ENCODE peak calls at places on chromosome 13, in eight cellular contexts. E is uterus; H is gastrocnemius medialis; A is fibroblast of the aortic adventitia; X is CD8-positive, alpha-beta memory T cell; M is MM.1S; R is fibroblast of villous mesenchyme; D is HL-60. W is an unnamed sample.

GRCh38 chr13:32409561-32410440 is 18.1 kb downstream of the N4BP2L1 start:
- DNase-seq in E (peak), H (peak), A (peak), X (no peak), M (no peak), R (peak), D (no peak), W (no peak)

GRCh38 chr13:37168922-37169321 is 63.5 kb upstream of the CSNK1A1L start:
- DNase-seq in E (no peak), H (no peak), A (no peak), X (no peak), M (no peak), R (no peak), D (no peak), W (no peak)

GRCh38 chr13:112073245-112074138 is 6.5 kb downstream of the SOX1 start:
- DNase-seq in E (no peak), H (no peak), A (no peak), X (no peak), M (no peak), R (no peak), D (no peak), W (no peak)

GRCh38 chr13:21913010-21913409 is 242.1 kb downstream of the FGF9 start:
- DNase-seq in E (no peak), H (no peak), A (no peak), X (no peak), M (no peak), R (no peak), D (no peak), W (no peak)

GRCh38 chr13:98299954-98300350 is 122.9 kb upstream of the RNF113B start:
- DNase-seq in E (no peak), H (no peak), A (peak), X (no peak), M (no peak), R (peak), D (no peak), W (no peak)

GRCh38 chr13:114077121-114077937 is 55.1 kb downstream of the RASA3 start:
- DNase-seq in E (peak), H (peak), A (no peak), X (no peak), M (no peak), R (no peak), D (no peak), W (no peak)

GRCh38 chr13:44274838-44275237 is 98.8 kb upstream of the SERP2 start:
- DNase-seq in E (peak), H (no peak), A (peak), X (peak), M (no peak), R (peak), D (no peak), W (no peak)

GRCh38 chr13:26497991-26498423 is 59.5 kb upstream of the WASF3 start:
- DNase-seq in E (no peak), H (no peak), A (peak), X (no peak), M (no peak), R (peak), D (no peak), W (no peak)

GRCh38 chr13:52884429-52884828 is 36.0 kb upstream of the PCDH8 start:
- DNase-seq in E (no peak), H (no peak), A (no peak), X (no peak), M (no peak), R (no peak), D (no peak), W (no peak)

GRCh38 chr13:107209811-107210210 is 641.9 kb upstream of the ARGLU1 start:
- DNase-seq in E (no peak), H (no peak), A (peak), X (no peak), M (no peak), R (peak), D (no peak), W (no peak)

GRCh38 chr13:93190006-93190405 is 36.6 kb upstream of the GPC6 start:
- DNase-seq in E (no peak), H (no peak), A (no peak), X (no peak), M (peak), R (no peak), D (no peak), W (no peak)

DNA sequence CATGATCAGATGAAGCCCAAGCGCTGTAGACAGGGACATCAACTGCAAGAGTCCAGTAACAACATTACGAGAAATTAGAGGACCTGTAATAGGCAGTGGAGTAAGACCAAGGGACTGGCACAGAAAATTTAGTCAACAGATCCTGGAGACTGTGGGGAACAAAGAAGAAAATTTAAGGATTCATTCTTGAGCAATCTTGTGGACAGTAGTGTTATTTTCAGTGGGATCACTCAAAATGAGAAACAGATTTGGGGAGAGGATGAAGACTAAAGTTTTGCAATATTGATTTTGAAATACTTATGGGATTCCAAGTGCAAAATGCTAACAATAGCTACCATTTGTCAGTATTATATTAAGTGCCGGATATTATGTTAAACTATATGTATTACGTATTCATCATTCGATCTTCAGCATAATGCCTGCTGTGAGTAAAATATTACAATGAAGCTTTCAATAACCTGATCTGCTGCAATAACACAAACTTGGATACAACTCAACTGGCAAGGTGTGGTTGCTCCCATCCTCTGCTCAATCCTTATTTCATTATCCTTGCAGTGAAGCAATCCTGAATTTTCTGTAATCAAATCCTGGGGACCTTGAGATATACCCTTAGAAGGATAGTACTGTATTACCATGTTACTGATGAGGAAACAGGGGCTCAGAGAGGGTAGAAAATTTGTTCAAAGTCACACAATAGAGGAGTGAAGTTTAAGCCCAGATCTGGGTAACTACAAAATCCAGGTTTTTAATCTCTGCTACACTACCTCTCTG is 84.2 kb downstream of the SACS start:
- DNase-seq in E (no peak), H (no peak), A (peak), X (no peak), M (no peak), R (peak), D (no peak), W (no peak)
- H3K4me3 ChIP-seq in E (no peak), H (no peak), A (no peak), X (no peak), M (no peak), R (no peak), D (no peak), W (no peak)

GRCh38 chr13:46171223-46171622 is 10.8 kb downstream of the LCP1 start:
- DNase-seq in E (no peak), H (no peak), A (no peak), X (no peak), M (no peak), R (no peak), D (peak), W (no peak)
- H3K4me3 ChIP-seq in E (no peak), H (no peak), A (no peak), X (peak), M (no peak), R (no peak), D (peak), W (no peak)

GRCh38 chr13:31248361-31248760 is 48.6 kb downstream of the B3GLCT start:
- DNase-seq in E (no peak), H (no peak), A (no peak), X (no peak), M (no peak), R (no peak), D (no peak), W (no peak)
- H3K4me3 ChIP-seq in E (no peak), H (no peak), A (no peak), X (no peak), M (no peak), R (no peak), D (no peak), W (no peak)

GRCh38 chr13:23161176-23161825 is 19.5 kb upstream of the SGCG start:
- DNase-seq in E (no peak), H (no peak), A (peak), X (no peak), M (no peak), R (no peak), D (no peak), W (no peak)

GRCh38 chr13:23159587-23160240 is 21.1 kb upstream of the SGCG start:
- DNase-seq in E (no peak), H (no peak), A (no peak), X (no peak), M (no peak), R (no peak), D (no peak), W (no peak)

GRCh38 chr13:23159205-23159586 is 21.6 kb upstream of the SGCG start:
- DNase-seq in E (no peak), H (no peak), A (peak), X (no peak), M (peak), R (peak), D (peak), W (peak)

DNA sequence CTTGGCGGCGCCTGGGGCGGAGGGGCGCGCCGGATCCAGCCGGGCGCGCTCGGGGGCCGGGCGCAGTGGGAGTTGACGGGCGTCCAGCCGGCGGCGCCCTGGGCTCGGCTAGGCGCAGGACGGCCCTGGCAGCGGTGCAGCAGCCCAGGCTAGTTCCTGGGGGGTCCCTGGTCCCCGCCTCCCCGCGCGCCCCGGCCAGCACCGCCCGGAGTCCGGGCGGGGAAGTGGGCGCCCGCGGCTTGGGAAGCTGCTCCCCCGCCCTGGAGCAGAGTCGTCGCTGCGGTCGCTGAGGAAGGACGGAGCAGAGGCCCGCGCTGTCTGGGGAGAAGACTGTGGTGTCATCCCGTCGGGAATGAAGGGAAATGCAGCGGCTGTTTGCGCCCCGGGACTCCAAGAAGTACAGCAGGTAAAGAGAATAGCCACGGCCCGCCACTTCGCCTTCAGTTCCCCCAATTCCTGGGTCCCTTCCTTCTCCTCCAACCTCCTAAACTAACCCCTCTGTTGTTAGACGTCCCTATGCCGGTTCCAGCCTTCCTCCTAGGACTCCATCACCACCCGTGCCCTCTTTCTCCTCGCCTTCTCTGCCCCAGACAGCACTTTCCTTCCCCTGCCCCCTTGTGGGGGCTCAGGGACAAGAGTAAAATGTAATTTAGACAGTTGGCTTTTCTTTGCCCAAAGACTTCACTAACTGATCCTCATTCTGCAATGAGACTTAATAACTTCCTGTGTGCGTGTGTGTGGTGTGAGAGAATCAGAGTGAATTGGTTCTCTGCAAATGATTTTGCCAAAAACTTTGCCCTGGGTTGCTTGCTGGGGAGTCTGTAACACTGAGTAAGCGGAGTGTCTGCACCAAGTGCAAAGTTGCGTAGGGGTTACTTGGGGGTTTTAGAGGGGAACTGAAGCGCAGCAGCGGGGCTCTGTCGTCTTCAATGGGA is 20.3 kb upstream of the SGCG start:
- DNase-seq in E (no peak), H (no peak), A (no peak), X (no peak), M (no peak), R (no peak), D (no peak), W (no peak)
- H3K4me3 ChIP-seq in E (no peak), H (peak), A (no peak), X (no peak), M (no peak), R (no peak), D (peak), W (peak)

GRCh38 chr13:60398949-60399589 is 2.0 kb downstream of the TDRD3 start:
- DNase-seq in E (no peak), H (no peak), A (peak), X (no peak), M (no peak), R (peak), D (no peak), W (no peak)
- H3K4me3 ChIP-seq in E (no peak), H (peak), A (peak), X (no peak), M (no peak), R (peak), D (no peak), W (no peak)

GRCh38 chr13:91174886-91175501 is 172.5 kb upstream of the MIR17HG start:
- DNase-seq in E (no peak), H (no peak), A (no peak), X (no peak), M (no peak), R (no peak), D (no peak), W (no peak)
- H3K4me3 ChIP-seq in E (no peak), H (no peak), A (no peak), X (no peak), M (no peak), R (peak), D (no peak), W (peak)

DNA sequence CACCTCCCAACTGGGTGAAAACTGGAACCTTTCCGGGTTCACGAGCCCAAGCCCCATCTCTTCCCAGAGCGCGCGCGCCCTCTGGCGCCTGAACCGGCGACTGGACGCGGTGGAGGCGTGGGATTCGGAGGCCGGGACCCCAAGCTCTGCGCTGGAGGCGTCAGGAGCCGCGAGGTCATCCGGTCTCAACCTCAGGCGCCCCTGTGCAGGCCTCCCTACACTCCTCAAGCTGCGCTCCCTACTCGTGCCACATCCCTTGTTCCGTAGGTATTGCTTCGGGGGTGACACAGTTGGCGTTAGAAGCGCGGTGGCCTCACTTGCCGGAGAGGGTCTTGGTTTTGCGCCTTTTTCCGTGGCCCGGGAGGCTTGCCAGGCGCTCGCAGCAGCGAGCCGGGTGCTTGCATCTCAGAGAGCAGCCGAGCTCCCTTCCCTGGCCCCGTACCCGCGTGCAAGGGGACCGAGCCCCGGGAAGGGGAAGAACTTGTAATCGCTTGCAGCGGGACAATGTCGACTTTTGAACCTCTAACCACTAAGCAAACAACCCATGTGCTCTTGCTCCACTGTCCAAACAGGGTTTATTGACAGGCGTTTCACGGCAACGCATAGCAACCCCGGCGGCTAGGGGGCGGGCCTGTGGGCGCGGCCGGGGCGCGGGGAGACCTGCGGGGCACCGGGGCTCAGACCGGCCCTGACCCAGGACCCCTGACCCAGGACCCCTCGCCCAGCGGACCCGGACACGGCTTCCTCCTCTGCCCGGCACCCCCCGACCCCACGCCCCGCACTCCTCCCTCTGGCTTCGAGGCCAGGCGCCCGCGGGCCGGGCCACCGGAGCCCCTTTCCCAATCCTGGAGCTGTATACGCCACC is 8.5 kb downstream of the CDX2 start:
- DNase-seq in E (no peak), H (no peak), A (no peak), X (no peak), M (peak), R (peak), D (peak), W (no peak)
- H3K4me3 ChIP-seq in E (no peak), H (peak), A (no peak), X (no peak), M (no peak), R (peak), D (peak), W (peak)

GRCh38 chr13:42379241-42379640 is 107.3 kb downstream of the AKAP11 start:
- DNase-seq in E (no peak), H (no peak), A (no peak), X (no peak), M (no peak), R (no peak), D (no peak), W (no peak)

GRCh38 chr13:42381165-42381425 is 109.1 kb downstream of the AKAP11 start:
- DNase-seq in E (no peak), H (no peak), A (no peak), X (no peak), M (no peak), R (no peak), D (no peak), W (no peak)

GRCh38 chr13:42378383-42378780 is 106.4 kb downstream of the AKAP11 start:
- DNase-seq in E (no peak), H (no peak), A (no peak), X (no peak), M (no peak), R (no peak), D (no peak), W (no peak)

GRCh38 chr13:42377640-42378382 is 105.9 kb downstream of the AKAP11 start:
- DNase-seq in E (no peak), H (no peak), A (peak), X (no peak), M (peak), R (no peak), D (no peak), W (no peak)

DNA sequence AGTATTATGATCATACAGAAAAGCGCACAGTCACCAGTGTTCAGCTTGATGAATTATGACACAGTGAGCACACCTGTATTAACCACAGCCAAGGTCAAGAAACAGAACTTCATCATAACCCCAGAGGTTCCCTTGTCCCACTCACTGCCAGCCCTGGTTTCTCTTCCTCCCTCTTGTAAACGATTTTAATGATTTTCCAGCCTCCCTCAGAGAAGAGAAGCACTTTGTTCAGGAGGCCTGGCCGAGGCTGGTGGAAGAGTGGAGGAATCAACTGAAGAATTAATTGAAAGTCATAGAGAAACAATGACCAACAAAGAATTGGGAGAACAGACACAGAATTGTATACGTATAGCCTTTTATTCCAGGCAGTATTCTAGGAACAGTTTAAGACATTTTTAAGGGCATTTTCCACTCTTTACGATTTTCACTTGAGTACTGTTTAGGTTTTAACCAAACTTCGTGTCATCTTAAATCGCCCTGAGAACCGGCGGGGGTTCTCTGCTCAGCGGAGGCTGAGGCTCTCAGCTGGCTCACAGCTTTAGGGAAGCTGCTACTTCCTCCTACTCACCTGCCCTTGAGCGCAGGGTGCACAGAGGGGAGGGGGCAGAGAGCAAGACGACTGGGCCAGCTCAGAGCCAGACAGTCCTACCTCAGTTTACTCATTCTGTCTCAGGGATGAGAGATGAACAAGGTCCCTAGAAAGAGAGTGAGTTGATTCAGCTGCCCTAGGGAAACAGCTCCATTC is 108.6 kb downstream of the AKAP11 start:
- DNase-seq in E (no peak), H (no peak), A (no peak), X (no peak), M (peak), R (no peak), D (peak), W (no peak)
- H3K4me3 ChIP-seq in E (no peak), H (no peak), A (no peak), X (no peak), M (no peak), R (no peak), D (no peak), W (no peak)